ENCODE peak calls at places on chromosomes 12 and 14, in four cellular contexts. One of them, this sample, is unnamed.

GRCh38 chr14:92690171-92691011 is 58.0 kb downstream of the LGMN start:
- DNase-seq in foreskin fibroblast: peak
- DNase-seq in IMR-90: peak
- DNase-seq in sigmoid colon: peak
- DNase-seq in this sample: peak

GRCh38 chr12:95385646-95386045 is 88.3 kb upstream of the METAP2 start:
- DNase-seq in foreskin fibroblast: peak
- DNase-seq in IMR-90: peak
- DNase-seq in sigmoid colon: no peak
- DNase-seq in this sample: no peak

GRCh38 chr14:65927871-65928270 is 515.3 kb downstream of the FUT8 start:
- DNase-seq in foreskin fibroblast: no peak
- DNase-seq in IMR-90: no peak
- DNase-seq in sigmoid colon: no peak
- DNase-seq in this sample: no peak

GRCh38 chr12:96371138-96371786 is 29.0 kb downstream of the CDK17 start:
- DNase-seq in foreskin fibroblast: no peak
- DNase-seq in IMR-90: no peak
- DNase-seq in sigmoid colon: no peak
- DNase-seq in this sample: no peak

GRCh38 chr14:80845877-80846276 is 95.7 kb downstream of the CEP128 start:
- DNase-seq in foreskin fibroblast: no peak
- DNase-seq in IMR-90: no peak
- DNase-seq in sigmoid colon: no peak
- DNase-seq in this sample: no peak

GRCh38 chr12:108337235-108338223 is 1.6 kb downstream of the CMKLR1 start:
- DNase-seq in foreskin fibroblast: peak
- DNase-seq in IMR-90: peak
- DNase-seq in sigmoid colon: no peak
- DNase-seq in this sample: peak

GRCh38 chr12:45558353-45558752 is 171.2 kb upstream of the ARID2 start:
- DNase-seq in foreskin fibroblast: no peak
- DNase-seq in IMR-90: no peak
- DNase-seq in sigmoid colon: no peak
- DNase-seq in this sample: no peak

GRCh38 chr12:79690156-79690605 is 583 bp downstream of the PAWR start:
- DNase-seq in foreskin fibroblast: peak
- DNase-seq in IMR-90: peak
- DNase-seq in sigmoid colon: no peak
- DNase-seq in this sample: peak

GRCh38 chr14:96038920-96039632 is at the start of gene C14orf132:
- DNase-seq in foreskin fibroblast: peak
- DNase-seq in IMR-90: peak
- DNase-seq in sigmoid colon: peak
- DNase-seq in this sample: peak

GRCh38 chr12:93042684-93043083 is 113.6 kb upstream of the EEA1 start:
- DNase-seq in foreskin fibroblast: no peak
- DNase-seq in IMR-90: no peak
- DNase-seq in sigmoid colon: no peak
- DNase-seq in this sample: peak

GRCh38 chr12:28023156-28023887 is 50.8 kb upstream of the PTHLH start:
- DNase-seq in foreskin fibroblast: peak
- DNase-seq in IMR-90: peak
- DNase-seq in sigmoid colon: no peak
- DNase-seq in this sample: no peak

GRCh38 chr12:75628511-75628910 is 117.1 kb upstream of the KRR1 start:
- DNase-seq in foreskin fibroblast: no peak
- DNase-seq in IMR-90: no peak
- DNase-seq in sigmoid colon: no peak
- DNase-seq in this sample: no peak

GRCh38 chr14:61764342-61765122 is 2.3 kb downstream of the SNAPC1 start:
- DNase-seq in foreskin fibroblast: no peak
- DNase-seq in IMR-90: no peak
- DNase-seq in sigmoid colon: no peak
- DNase-seq in this sample: no peak

GRCh38 chr14:37452323-37452722 is 142.7 kb downstream of the FOXA1 start:
- DNase-seq in foreskin fibroblast: no peak
- DNase-seq in IMR-90: no peak
- DNase-seq in sigmoid colon: no peak
- DNase-seq in this sample: no peak

GRCh38 chr12:75991753-75992152 is 39.8 kb downstream of the PHLDA1 start:
- DNase-seq in foreskin fibroblast: no peak
- DNase-seq in IMR-90: no peak
- DNase-seq in sigmoid colon: no peak
- DNase-seq in this sample: no peak

GRCh38 chr14:56046999-56047398 is 71.2 kb upstream of the PELI2 start:
- DNase-seq in foreskin fibroblast: no peak
- DNase-seq in IMR-90: no peak
- DNase-seq in sigmoid colon: no peak
- DNase-seq in this sample: no peak

GRCh38 chr14:68518910-68519686 is 273.8 kb downstream of the ZFP36L1 start:
- DNase-seq in foreskin fibroblast: peak
- DNase-seq in IMR-90: peak
- DNase-seq in sigmoid colon: no peak
- DNase-seq in this sample: no peak

GRCh38 chr14:71328183-71328582 is 420.9 kb downstream of the PCNX1 start:
- DNase-seq in foreskin fibroblast: no peak
- DNase-seq in IMR-90: no peak
- DNase-seq in sigmoid colon: no peak
- DNase-seq in this sample: no peak

GRCh38 chr14:105888784-105889665 is 362.6 kb downstream of the TMEM121 start:
- DNase-seq in foreskin fibroblast: no peak
- DNase-seq in IMR-90: no peak
- DNase-seq in sigmoid colon: peak
- DNase-seq in this sample: peak

GRCh38 chr14:76710093-76711010 is 50.9 kb upstream of the VASH1 start:
- DNase-seq in foreskin fibroblast: peak
- DNase-seq in IMR-90: peak
- DNase-seq in sigmoid colon: no peak
- DNase-seq in this sample: peak

GRCh38 chr14:104096751-104097700 is 11.5 kb downstream of the ASPG start:
- DNase-seq in foreskin fibroblast: no peak
- DNase-seq in IMR-90: no peak
- DNase-seq in sigmoid colon: no peak
- DNase-seq in this sample: no peak

GRCh38 chr12:6226002-6226700 is 26.0 kb downstream of the CD9 start:
- DNase-seq in foreskin fibroblast: no peak
- DNase-seq in IMR-90: peak
- DNase-seq in sigmoid colon: peak
- DNase-seq in this sample: no peak

GRCh38 chr14:103656031-103656757 is 27.2 kb downstream of the KLC1 start:
- DNase-seq in foreskin fibroblast: peak
- DNase-seq in IMR-90: peak
- DNase-seq in sigmoid colon: no peak
- DNase-seq in this sample: no peak

GRCh38 chr12:46628176-46628575 is 197.6 kb downstream of the SLC38A4 start:
- DNase-seq in foreskin fibroblast: no peak
- DNase-seq in IMR-90: no peak
- DNase-seq in sigmoid colon: no peak
- DNase-seq in this sample: no peak

GRCh38 chr12:97941686-97942354 is 479.2 kb downstream of the RMST start:
- DNase-seq in foreskin fibroblast: no peak
- DNase-seq in IMR-90: no peak
- DNase-seq in sigmoid colon: no peak
- DNase-seq in this sample: no peak

GRCh38 chr12:18375131-18375530 is 113.8 kb downstream of the PIK3C2G start:
- DNase-seq in foreskin fibroblast: peak
- DNase-seq in IMR-90: peak
- DNase-seq in sigmoid colon: no peak
- DNase-seq in this sample: no peak

GRCh38 chr12:47989666-47990065 is 14.6 kb downstream of the COL2A1 start:
- DNase-seq in foreskin fibroblast: no peak
- DNase-seq in IMR-90: no peak
- DNase-seq in sigmoid colon: peak
- DNase-seq in this sample: no peak

GRCh38 chr14:106442857-106443256 is 916.5 kb downstream of the TMEM121 start:
- DNase-seq in foreskin fibroblast: no peak
- DNase-seq in IMR-90: no peak
- DNase-seq in sigmoid colon: no peak
- DNase-seq in this sample: no peak

GRCh38 chr12:120688527-120689071 is 1.6 kb downstream of the MLEC start:
- DNase-seq in foreskin fibroblast: peak
- DNase-seq in IMR-90: no peak
- DNase-seq in sigmoid colon: no peak
- DNase-seq in this sample: no peak

GRCh38 chr12:59185291-59185690 is 265.0 kb upstream of the LRIG3 start:
- DNase-seq in foreskin fibroblast: no peak
- DNase-seq in IMR-90: no peak
- DNase-seq in sigmoid colon: no peak
- DNase-seq in this sample: no peak

GRCh38 chr12:128652136-128652751 is 171.5 kb downstream of the SLC15A4 start:
- DNase-seq in foreskin fibroblast: no peak
- DNase-seq in IMR-90: no peak
- DNase-seq in sigmoid colon: no peak
- DNase-seq in this sample: no peak

GRCh38 chr14:105534586-105534985 is 8.2 kb downstream of the TMEM121 start:
- DNase-seq in foreskin fibroblast: no peak
- DNase-seq in IMR-90: no peak
- DNase-seq in sigmoid colon: peak
- DNase-seq in this sample: no peak

GRCh38 chr12:57455374-57456144 is 452 bp downstream of the INHBE start:
- DNase-seq in foreskin fibroblast: no peak
- DNase-seq in IMR-90: no peak
- DNase-seq in sigmoid colon: no peak
- DNase-seq in this sample: no peak

GRCh38 chr12:2733493-2734252 is 61.1 kb upstream of the FKBP4 start:
- DNase-seq in foreskin fibroblast: no peak
- DNase-seq in IMR-90: no peak
- DNase-seq in sigmoid colon: no peak
- DNase-seq in this sample: no peak
- TF ChIP-seq CTCF in foreskin fibroblast: no peak
- TF ChIP-seq CTCF in IMR-90: no peak
- TF ChIP-seq CTCF in sigmoid colon: no peak
- TF ChIP-seq CTCF in this sample: peak

GRCh38 chr12:113586461-113586860 is 114.8 kb upstream of the LHX5 start:
- DNase-seq in foreskin fibroblast: no peak
- DNase-seq in IMR-90: no peak
- DNase-seq in sigmoid colon: no peak
- DNase-seq in this sample: no peak
- TF ChIP-seq CTCF in foreskin fibroblast: no peak
- TF ChIP-seq CTCF in IMR-90: no peak
- TF ChIP-seq CTCF in sigmoid colon: no peak
- TF ChIP-seq CTCF in this sample: no peak

GRCh38 chr12:132216354-132216987 is 72.2 kb downstream of the NOC4L start:
- DNase-seq in foreskin fibroblast: no peak
- DNase-seq in IMR-90: no peak
- DNase-seq in sigmoid colon: no peak
- DNase-seq in this sample: no peak
- TF ChIP-seq CTCF in foreskin fibroblast: no peak
- TF ChIP-seq CTCF in IMR-90: no peak
- TF ChIP-seq CTCF in sigmoid colon: no peak
- TF ChIP-seq CTCF in this sample: no peak

GRCh38 chr12:121810833-121811433 is 7.1 kb downstream of the SETD1B start:
- DNase-seq in foreskin fibroblast: peak
- DNase-seq in IMR-90: no peak
- DNase-seq in sigmoid colon: no peak
- DNase-seq in this sample: no peak

GRCh38 chr12:121812921-121813896 is 9.4 kb downstream of the SETD1B start:
- DNase-seq in foreskin fibroblast: peak
- DNase-seq in IMR-90: no peak
- DNase-seq in sigmoid colon: peak
- DNase-seq in this sample: no peak

GRCh38 chr12:121811434-121812319 is 7.9 kb downstream of the SETD1B start:
- DNase-seq in foreskin fibroblast: peak
- DNase-seq in IMR-90: peak
- DNase-seq in sigmoid colon: peak
- DNase-seq in this sample: peak

GRCh38 chr12:121813951-121814350 is 10.1 kb downstream of the SETD1B start:
- DNase-seq in foreskin fibroblast: no peak
- DNase-seq in IMR-90: no peak
- DNase-seq in sigmoid colon: no peak
- DNase-seq in this sample: no peak

DNA sequence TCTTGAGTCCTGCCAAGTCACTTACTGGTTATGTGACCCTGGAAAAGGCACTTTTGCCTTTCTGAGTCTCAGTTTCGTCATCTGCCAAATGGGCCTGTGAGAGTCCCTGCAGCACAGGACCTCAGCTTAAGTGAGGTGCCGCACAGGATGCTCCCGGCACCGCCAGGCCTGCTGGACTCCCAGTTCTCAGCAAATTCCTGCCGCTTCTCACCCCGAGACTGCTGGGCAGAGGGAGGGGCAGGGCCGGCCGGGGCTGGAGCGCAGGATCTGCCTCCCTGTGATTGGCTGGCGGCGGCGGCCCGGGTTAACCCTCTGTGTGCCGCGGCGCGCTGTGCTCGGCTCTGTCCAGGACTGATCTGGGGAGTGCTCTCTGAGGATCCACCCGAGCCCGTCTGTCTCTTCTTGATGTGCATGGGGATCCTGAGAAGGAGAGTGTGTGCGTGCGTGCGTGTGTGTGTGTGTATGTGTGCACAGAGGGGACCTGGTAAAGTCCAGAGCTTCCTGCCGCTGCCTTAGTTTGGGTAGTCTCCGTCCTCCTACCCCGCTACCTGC is 8.6 kb downstream of the SETD1B start:
- DNase-seq in foreskin fibroblast: peak
- DNase-seq in IMR-90: peak
- DNase-seq in sigmoid colon: peak
- DNase-seq in this sample: peak
- TF ChIP-seq CTCF in foreskin fibroblast: no peak
- TF ChIP-seq CTCF in IMR-90: no peak
- TF ChIP-seq CTCF in sigmoid colon: no peak
- TF ChIP-seq CTCF in this sample: no peak

This sample was measured in Caco-2.